ENCODE peak calls at places on chromosome 15, in nine cellular contexts. One of them, this sample, is unnamed. For H3K27me3, the result is how much of the 10 kb centered on the place peaks cover.

GRCh38 chr15:22873204-22873701 is 34.8 kb downstream of the NIPA2 start:
- DNase-seq in CD8-positive, alpha-beta T cell: no peak
- DNase-seq in tibial artery: no peak
- DNase-seq in fibroblast of lung: peak
- DNase-seq in heart left ventricle: no peak
- DNase-seq in kidney epithelial cell: peak
- DNase-seq in HL-60: no peak
- DNase-seq in astrocyte: peak
- DNase-seq in testis: no peak
- DNase-seq in this sample: no peak

GRCh38 chr15:36359286-36359685 is 220.1 kb upstream of the CDIN1 start:
- DNase-seq in kidney epithelial cell: no peak
- DNase-seq in astrocyte: no peak
- DNase-seq in tibial artery: no peak
- DNase-seq in CD8-positive, alpha-beta T cell: no peak
- DNase-seq in heart left ventricle: no peak
- DNase-seq in fibroblast of lung: no peak
- DNase-seq in HL-60: no peak
- DNase-seq in testis: no peak
- DNase-seq in this sample: no peak

GRCh38 chr15:25408929-25409328 is 29.9 kb downstream of the UBE3A start:
- DNase-seq in heart left ventricle: no peak
- DNase-seq in fibroblast of lung: no peak
- DNase-seq in tibial artery: no peak
- DNase-seq in astrocyte: no peak
- DNase-seq in testis: no peak
- DNase-seq in kidney epithelial cell: no peak
- DNase-seq in HL-60: no peak
- DNase-seq in CD8-positive, alpha-beta T cell: no peak
- DNase-seq in this sample: no peak

GRCh38 chr15:70195808-70196304 is 98.1 kb upstream of the TLE3 start:
- DNase-seq in kidney epithelial cell: peak
- DNase-seq in HL-60: no peak
- DNase-seq in tibial artery: peak
- DNase-seq in heart left ventricle: peak
- DNase-seq in CD8-positive, alpha-beta T cell: no peak
- DNase-seq in astrocyte: peak
- DNase-seq in testis: peak
- DNase-seq in fibroblast of lung: peak
- DNase-seq in this sample: peak

GRCh38 chr15:69881760-69882159 is 216.0 kb downstream of the TLE3 start:
- DNase-seq in testis: no peak
- DNase-seq in CD8-positive, alpha-beta T cell: no peak
- DNase-seq in kidney epithelial cell: no peak
- DNase-seq in astrocyte: no peak
- DNase-seq in tibial artery: no peak
- DNase-seq in fibroblast of lung: no peak
- DNase-seq in HL-60: no peak
- DNase-seq in heart left ventricle: no peak
- DNase-seq in this sample: no peak

GRCh38 chr15:31226011-31226410 is 100.6 kb upstream of the KLF13 start:
- DNase-seq in testis: peak
- DNase-seq in kidney epithelial cell: no peak
- DNase-seq in HL-60: no peak
- DNase-seq in astrocyte: no peak
- DNase-seq in tibial artery: no peak
- DNase-seq in CD8-positive, alpha-beta T cell: no peak
- DNase-seq in heart left ventricle: no peak
- DNase-seq in fibroblast of lung: no peak
- DNase-seq in this sample: no peak

GRCh38 chr15:97684249-97684648 is 276.3 kb upstream of the ARRDC4 start:
- DNase-seq in kidney epithelial cell: no peak
- DNase-seq in fibroblast of lung: no peak
- DNase-seq in tibial artery: no peak
- DNase-seq in testis: no peak
- DNase-seq in heart left ventricle: no peak
- DNase-seq in astrocyte: no peak
- DNase-seq in HL-60: peak
- DNase-seq in CD8-positive, alpha-beta T cell: no peak
- DNase-seq in this sample: no peak

GRCh38 chr15:68487087-68487843 is 55.3 kb upstream of the ITGA11 start:
- DNase-seq in CD8-positive, alpha-beta T cell: no peak
- DNase-seq in tibial artery: no peak
- DNase-seq in heart left ventricle: no peak
- DNase-seq in fibroblast of lung: peak
- DNase-seq in kidney epithelial cell: no peak
- DNase-seq in testis: no peak
- DNase-seq in astrocyte: peak
- DNase-seq in HL-60: no peak
- DNase-seq in this sample: peak

GRCh38 chr15:56982987-56983386 is 64.5 kb downstream of the TCF12 start:
- DNase-seq in astrocyte: no peak
- DNase-seq in CD8-positive, alpha-beta T cell: no peak
- DNase-seq in tibial artery: no peak
- DNase-seq in fibroblast of lung: no peak
- DNase-seq in HL-60: no peak
- DNase-seq in testis: no peak
- DNase-seq in kidney epithelial cell: no peak
- DNase-seq in heart left ventricle: no peak
- DNase-seq in this sample: no peak

GRCh38 chr15:74334127-74334526 is 33.3 kb downstream of the CYP11A1 start:
- DNase-seq in kidney epithelial cell: no peak
- DNase-seq in fibroblast of lung: no peak
- DNase-seq in tibial artery: no peak
- DNase-seq in CD8-positive, alpha-beta T cell: no peak
- DNase-seq in testis: no peak
- DNase-seq in astrocyte: no peak
- DNase-seq in heart left ventricle: no peak
- DNase-seq in HL-60: no peak
- DNase-seq in this sample: no peak

GRCh38 chr15:83287541-83288027 is 3.1 kb upstream of the BNC1 start:
- DNase-seq in astrocyte: peak
- DNase-seq in fibroblast of lung: peak
- DNase-seq in CD8-positive, alpha-beta T cell: no peak
- DNase-seq in heart left ventricle: no peak
- DNase-seq in kidney epithelial cell: peak
- DNase-seq in HL-60: no peak
- DNase-seq in tibial artery: no peak
- DNase-seq in testis: no peak
- DNase-seq in this sample: peak

GRCh38 chr15:41775651-41776050 is 1.4 kb downstream of the MAPKBP1 start:
- DNase-seq in astrocyte: peak
- DNase-seq in tibial artery: no peak
- DNase-seq in testis: peak
- DNase-seq in CD8-positive, alpha-beta T cell: no peak
- DNase-seq in kidney epithelial cell: no peak
- DNase-seq in heart left ventricle: no peak
- DNase-seq in fibroblast of lung: no peak
- DNase-seq in HL-60: no peak
- DNase-seq in this sample: peak

GRCh38 chr15:61081028-61081322 is 148.1 kb downstream of the RORA start:
- DNase-seq in astrocyte: no peak
- DNase-seq in fibroblast of lung: no peak
- DNase-seq in testis: no peak
- DNase-seq in kidney epithelial cell: no peak
- DNase-seq in heart left ventricle: no peak
- DNase-seq in tibial artery: no peak
- DNase-seq in CD8-positive, alpha-beta T cell: no peak
- DNase-seq in HL-60: no peak
- DNase-seq in this sample: no peak

GRCh38 chr15:63371297-63371918 is 10.2 kb downstream of the CA12 start:
- DNase-seq in kidney epithelial cell: no peak
- DNase-seq in tibial artery: no peak
- DNase-seq in astrocyte: peak
- DNase-seq in fibroblast of lung: peak
- DNase-seq in HL-60: no peak
- DNase-seq in CD8-positive, alpha-beta T cell: no peak
- DNase-seq in testis: no peak
- DNase-seq in heart left ventricle: no peak
- DNase-seq in this sample: peak

GRCh38 chr15:58410353-58410752 is 21.4 kb upstream of the LIPC start:
- DNase-seq in astrocyte: no peak
- DNase-seq in tibial artery: no peak
- DNase-seq in HL-60: no peak
- DNase-seq in kidney epithelial cell: no peak
- DNase-seq in heart left ventricle: no peak
- DNase-seq in testis: no peak
- DNase-seq in fibroblast of lung: peak
- DNase-seq in CD8-positive, alpha-beta T cell: no peak
- DNase-seq in this sample: no peak

GRCh38 chr15:44215594-44215993 is 20.5 kb upstream of the FRMD5 start:
- DNase-seq in heart left ventricle: no peak
- DNase-seq in HL-60: no peak
- DNase-seq in testis: no peak
- DNase-seq in CD8-positive, alpha-beta T cell: no peak
- DNase-seq in kidney epithelial cell: peak
- DNase-seq in tibial artery: no peak
- DNase-seq in fibroblast of lung: peak
- DNase-seq in astrocyte: peak
- DNase-seq in this sample: peak

GRCh38 chr15:67281714-67282113 is 27.1 kb downstream of the IQCH start:
- DNase-seq in HL-60: no peak
- DNase-seq in CD8-positive, alpha-beta T cell: no peak
- DNase-seq in tibial artery: no peak
- DNase-seq in kidney epithelial cell: no peak
- DNase-seq in heart left ventricle: no peak
- DNase-seq in astrocyte: no peak
- DNase-seq in fibroblast of lung: no peak
- DNase-seq in testis: peak
- DNase-seq in this sample: no peak

GRCh38 chr15:89746386-89746974 is 4.6 kb downstream of the MESP1 start:
- DNase-seq in heart left ventricle: no peak
- DNase-seq in testis: no peak
- DNase-seq in kidney epithelial cell: no peak
- DNase-seq in fibroblast of lung: no peak
- DNase-seq in astrocyte: no peak
- DNase-seq in tibial artery: no peak
- DNase-seq in HL-60: no peak
- DNase-seq in CD8-positive, alpha-beta T cell: no peak
- DNase-seq in this sample: no peak

GRCh38 chr15:101115318-101115886 is 136.4 kb downstream of the CHSY1 start:
- DNase-seq in astrocyte: no peak
- DNase-seq in tibial artery: peak
- DNase-seq in fibroblast of lung: no peak
- DNase-seq in CD8-positive, alpha-beta T cell: no peak
- DNase-seq in kidney epithelial cell: no peak
- DNase-seq in heart left ventricle: no peak
- DNase-seq in HL-60: no peak
- DNase-seq in testis: no peak
- DNase-seq in this sample: no peak

GRCh38 chr15:43096411-43096810 is 9.4 kb downstream of the UBR1 start:
- DNase-seq in CD8-positive, alpha-beta T cell: no peak
- DNase-seq in tibial artery: no peak
- DNase-seq in HL-60: no peak
- DNase-seq in testis: no peak
- DNase-seq in astrocyte: no peak
- DNase-seq in fibroblast of lung: peak
- DNase-seq in kidney epithelial cell: no peak
- DNase-seq in heart left ventricle: no peak
- DNase-seq in this sample: no peak

GRCh38 chr15:67915374-67916050 is 75.7 kb upstream of the RNU6-1 start:
- DNase-seq in kidney epithelial cell: no peak
- DNase-seq in testis: peak
- DNase-seq in tibial artery: peak
- DNase-seq in CD8-positive, alpha-beta T cell: no peak
- DNase-seq in heart left ventricle: peak
- DNase-seq in fibroblast of lung: peak
- DNase-seq in HL-60: no peak
- DNase-seq in astrocyte: no peak
- DNase-seq in this sample: no peak

GRCh38 chr15:23869391-23869790 is 182.3 kb upstream of the NDN start:
- DNase-seq in kidney epithelial cell: no peak
- DNase-seq in tibial artery: no peak
- DNase-seq in heart left ventricle: peak
- DNase-seq in HL-60: no peak
- DNase-seq in fibroblast of lung: no peak
- DNase-seq in astrocyte: no peak
- DNase-seq in testis: peak
- DNase-seq in CD8-positive, alpha-beta T cell: no peak
- DNase-seq in this sample: peak

GRCh38 chr15:96353931-96354730 is 23.6 kb downstream of the NR2F2 start:
- DNase-seq in astrocyte: no peak
- DNase-seq in testis: peak
- DNase-seq in heart left ventricle: peak
- DNase-seq in CD8-positive, alpha-beta T cell: no peak
- DNase-seq in HL-60: peak
- DNase-seq in tibial artery: peak
- DNase-seq in fibroblast of lung: peak
- DNase-seq in kidney epithelial cell: no peak
- DNase-seq in this sample: no peak
- H3K27me3 ChIP-seq in astrocyte: under half
- H3K27me3 ChIP-seq in testis: under half
- H3K27me3 ChIP-seq in heart left ventricle: under half
- H3K27me3 ChIP-seq in CD8-positive, alpha-beta T cell: half or more
- H3K27me3 ChIP-seq in HL-60: under half
- H3K27me3 ChIP-seq in tibial artery: under half
- H3K27me3 ChIP-seq in fibroblast of lung: under half
- H3K27me3 ChIP-seq in kidney epithelial cell: under half
- H3K27me3 ChIP-seq in this sample: under half

GRCh38 chr15:33007295-33007855 is 187.1 kb downstream of the FMN1 start:
- DNase-seq in tibial artery: no peak
- DNase-seq in fibroblast of lung: peak
- DNase-seq in CD8-positive, alpha-beta T cell: no peak
- DNase-seq in HL-60: no peak
- DNase-seq in astrocyte: peak
- DNase-seq in heart left ventricle: no peak
- DNase-seq in kidney epithelial cell: no peak
- DNase-seq in testis: no peak
- DNase-seq in this sample: peak
- TF ChIP-seq CTCF in tibial artery: no peak
- TF ChIP-seq CTCF in fibroblast of lung: peak
- TF ChIP-seq CTCF in CD8-positive, alpha-beta T cell: no peak
- TF ChIP-seq CTCF in HL-60: no peak
- TF ChIP-seq CTCF in astrocyte: peak
- TF ChIP-seq CTCF in heart left ventricle: no peak
- TF ChIP-seq CTCF in kidney epithelial cell: peak
- TF ChIP-seq CTCF in testis: no peak
- TF ChIP-seq CTCF in this sample: peak

GRCh38 chr15:90869601-90870353 is 1.4 kb downstream of the FURIN start:
- DNase-seq in fibroblast of lung: peak
- DNase-seq in HL-60: peak
- DNase-seq in kidney epithelial cell: peak
- DNase-seq in testis: peak
- DNase-seq in heart left ventricle: peak
- DNase-seq in tibial artery: peak
- DNase-seq in astrocyte: peak
- DNase-seq in CD8-positive, alpha-beta T cell: no peak
- DNase-seq in this sample: peak
- H3K4me3 ChIP-seq in fibroblast of lung: no peak
- H3K4me3 ChIP-seq in HL-60: no peak
- H3K4me3 ChIP-seq in kidney epithelial cell: no peak
- H3K4me3 ChIP-seq in testis: no peak
- H3K4me3 ChIP-seq in heart left ventricle: peak
- H3K4me3 ChIP-seq in tibial artery: no peak
- H3K4me3 ChIP-seq in astrocyte: no peak
- H3K4me3 ChIP-seq in CD8-positive, alpha-beta T cell: no peak
- H3K4me3 ChIP-seq in this sample: no peak

DNA sequence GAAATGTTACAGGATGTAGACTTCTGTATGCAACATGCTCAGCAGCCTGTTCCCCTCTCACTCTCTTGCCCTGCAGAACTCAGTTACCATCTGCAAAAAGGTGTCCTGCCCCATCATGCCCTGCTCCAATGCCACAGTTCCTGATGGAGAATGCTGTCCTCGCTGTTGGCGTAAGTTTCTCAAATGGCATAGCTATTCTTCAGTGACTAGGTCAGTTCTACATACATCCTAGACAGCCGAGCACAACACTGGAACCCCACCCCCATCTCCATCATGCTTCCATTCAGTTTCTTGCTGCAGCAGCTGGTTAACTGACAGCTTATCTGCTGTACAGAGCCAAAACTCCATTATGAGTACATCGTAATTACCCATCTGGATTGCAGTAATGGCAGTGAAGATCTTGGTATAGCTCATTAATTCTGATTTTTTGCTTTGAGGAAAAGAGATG is 4.5 kb downstream of the THBS1 start:
- DNase-seq in fibroblast of lung: peak
- DNase-seq in CD8-positive, alpha-beta T cell: no peak
- DNase-seq in astrocyte: no peak
- DNase-seq in HL-60: no peak
- DNase-seq in heart left ventricle: no peak
- DNase-seq in testis: no peak
- DNase-seq in kidney epithelial cell: no peak
- DNase-seq in tibial artery: no peak
- DNase-seq in this sample: peak
- H3K27me3 ChIP-seq in fibroblast of lung: under half
- H3K27me3 ChIP-seq in CD8-positive, alpha-beta T cell: under half
- H3K27me3 ChIP-seq in astrocyte: under half
- H3K27me3 ChIP-seq in HL-60: under half
- H3K27me3 ChIP-seq in heart left ventricle: under half
- H3K27me3 ChIP-seq in testis: under half
- H3K27me3 ChIP-seq in kidney epithelial cell: under half
- H3K27me3 ChIP-seq in tibial artery: under half
- H3K27me3 ChIP-seq in this sample: under half

This sample was measured in bronchial epithelial cell.